ENCODE peak calls at places on chromosomes 5 and 9, in ten cellular contexts. V, R, U, C, Q, Y, Z, B, D and G are unnamed samples.
A peak's percentile ranks its signal among the peaks of the same experiment; 100 is the strongest.

GRCh38 chr5:148855249-148856008 is 29.0 kb downstream of the ADRB2 start:
- DNase-seq in V (no peak), R (no peak), U (no peak), C (no peak), Q (no peak), Y (no peak), Z (peak; percentile 23), B (peak; percentile 22), D (no peak), G (no peak)

GRCh38 chr9:89555426-89556375 is 49.1 kb upstream of the GADD45G start:
- DNase-seq in V (no peak), R (no peak), U (peak; percentile 81), C (no peak), Q (no peak), Y (peak; percentile 65), Z (no peak), B (no peak), D (no peak), G (no peak)

GRCh38 chr9:89400398-89401116 is 82.3 kb downstream of the SECISBP2 start:
- DNase-seq in V (no peak), R (no peak), U (peak; percentile 82), C (no peak), Q (no peak), Y (peak; percentile 72), Z (no peak), B (no peak), D (peak; percentile 30), G (no peak)

GRCh38 chr9:135804588-135805421 is 102.5 kb downstream of the CAMSAP1 start:
- DNase-seq in V (no peak), R (no peak), U (peak; percentile 4), C (no peak), Q (no peak), Y (no peak), Z (no peak), B (no peak), D (no peak), G (peak; percentile 30)

GRCh38 chr9:128094166-128094949 is 26.3 kb downstream of the SLC25A25 start:
- DNase-seq in V (peak; percentile 50), R (no peak), U (peak; percentile 58), C (peak; percentile 76), Q (peak; percentile 92), Y (peak; percentile 91), Z (peak; percentile 99), B (peak; percentile 92), D (peak; percentile 98), G (peak; percentile 78)

GRCh38 chr9:135613946-135614805 is 25.2 kb downstream of the GLT6D1 start:
- DNase-seq in V (no peak), R (no peak), U (no peak), C (no peak), Q (no peak), Y (no peak), Z (no peak), B (no peak), D (no peak), G (no peak)

GRCh38 chr5:122492675-122493074 is 180.6 kb downstream of the SNCAIP start:
- DNase-seq in V (no peak), R (no peak), U (peak; percentile 6), C (no peak), Q (no peak), Y (no peak), Z (peak; percentile 73), B (no peak), D (no peak), G (no peak)

GRCh38 chr5:77015938-77016569 is 14.2 kb upstream of the AGGF1 start:
- DNase-seq in V (no peak), R (no peak), U (peak; percentile 77), C (no peak), Q (no peak), Y (no peak), Z (peak; percentile 49), B (no peak), D (no peak), G (no peak)

GRCh38 chr5:16552666-16553343 is 64.0 kb downstream of the RETREG1 start:
- DNase-seq in V (peak; percentile 82), R (peak; percentile 44), U (peak; percentile 71), C (peak; percentile 63), Q (peak; percentile 88), Y (peak; percentile 44), Z (peak; percentile 70), B (peak; percentile 84), D (peak; percentile 89), G (peak; percentile 86)

GRCh38 chr9:126671381-126671831 is 57.7 kb downstream of the LMX1B start:
- DNase-seq in V (no peak), R (no peak), U (no peak), C (no peak), Q (no peak), Y (no peak), Z (no peak), B (no peak), D (no peak), G (no peak)

GRCh38 chr5:154316223-154316967 is 125.9 kb downstream of the GALNT10 start:
- DNase-seq in V (no peak), R (no peak), U (no peak), C (no peak), Q (no peak), Y (no peak), Z (no peak), B (no peak), D (no peak), G (no peak)

GRCh38 chr9:2469681-2470141 is 151.9 kb upstream of the VLDLR start:
- DNase-seq in V (peak; percentile 22), R (peak; percentile 5), U (peak; percentile 14), C (no peak), Q (peak; percentile 31), Y (peak; percentile 12), Z (peak; percentile 22), B (peak; percentile 45), D (peak; percentile 16), G (peak; percentile 28)

GRCh38 chr5:142320851-142321560 is 3.8 kb downstream of the SPRY4 start:
- DNase-seq in V (no peak), R (no peak), U (no peak), C (no peak), Q (no peak), Y (no peak), Z (peak; percentile 36), B (no peak), D (no peak), G (peak; percentile 55)

DNA sequence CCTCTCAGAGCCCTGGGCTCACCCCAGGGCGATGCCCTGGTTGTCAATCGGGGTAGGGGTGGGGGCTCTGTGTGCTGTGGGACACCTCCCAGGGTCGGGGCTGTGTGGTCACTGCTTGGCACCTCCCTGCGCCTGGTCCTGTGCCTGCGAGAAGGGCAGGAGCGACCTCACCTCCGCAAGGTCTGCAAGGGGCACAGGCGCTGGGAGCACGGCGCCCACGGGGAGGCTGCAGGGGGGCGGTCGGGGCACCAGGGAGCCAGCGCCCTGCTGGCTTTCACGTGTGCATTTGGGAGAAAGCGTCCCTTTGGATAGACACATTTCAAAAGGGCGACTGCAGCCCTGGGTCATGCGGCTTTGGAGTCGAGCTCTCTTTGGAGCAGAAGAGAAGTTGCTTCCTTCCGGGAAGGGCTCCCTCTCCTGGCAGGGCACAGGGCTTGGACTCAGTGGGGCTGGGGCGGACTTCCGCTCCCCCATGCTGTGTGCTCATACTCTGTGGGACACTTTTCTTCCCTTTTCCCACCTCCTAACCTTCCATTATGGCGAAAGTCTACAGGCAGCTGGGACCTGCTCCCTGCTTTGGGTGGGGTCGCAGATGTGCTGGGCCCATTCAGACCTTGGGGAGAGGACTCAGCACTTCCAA is 52.8 kb upstream of the SLC28A3 start:
- DNase-seq in V (no peak), R (no peak), U (no peak), C (no peak), Q (no peak), Y (no peak), Z (no peak), B (no peak), D (no peak), G (no peak)
- TF ChIP-seq CTCF in V (no peak), R (peak; percentile 49), U (no peak), C (no peak), Q (no peak), Y (no peak), Z (no peak), B (no peak), D (no peak), G (no peak)

GRCh38 chr5:173318338-173318737 is 9.9 kb downstream of the STC2 start:
- DNase-seq in V (no peak), R (no peak), U (no peak), C (no peak), Q (no peak), Y (no peak), Z (no peak), B (no peak), D (no peak), G (no peak)

GRCh38 chr5:173318881-173319609 is 9.2 kb downstream of the STC2 start:
- DNase-seq in V (no peak), R (no peak), U (no peak), C (no peak), Q (no peak), Y (no peak), Z (no peak), B (no peak), D (no peak), G (no peak)

GRCh38 chr5:173319610-173320100 is 8.6 kb downstream of the STC2 start:
- DNase-seq in V (no peak), R (no peak), U (no peak), C (no peak), Q (no peak), Y (no peak), Z (no peak), B (no peak), D (no peak), G (no peak)

GRCh38 chr5:173321886-173322285 is 6.3 kb downstream of the STC2 start:
- DNase-seq in V (no peak), R (no peak), U (no peak), C (no peak), Q (no peak), Y (no peak), Z (no peak), B (no peak), D (no peak), G (no peak)

DNA sequence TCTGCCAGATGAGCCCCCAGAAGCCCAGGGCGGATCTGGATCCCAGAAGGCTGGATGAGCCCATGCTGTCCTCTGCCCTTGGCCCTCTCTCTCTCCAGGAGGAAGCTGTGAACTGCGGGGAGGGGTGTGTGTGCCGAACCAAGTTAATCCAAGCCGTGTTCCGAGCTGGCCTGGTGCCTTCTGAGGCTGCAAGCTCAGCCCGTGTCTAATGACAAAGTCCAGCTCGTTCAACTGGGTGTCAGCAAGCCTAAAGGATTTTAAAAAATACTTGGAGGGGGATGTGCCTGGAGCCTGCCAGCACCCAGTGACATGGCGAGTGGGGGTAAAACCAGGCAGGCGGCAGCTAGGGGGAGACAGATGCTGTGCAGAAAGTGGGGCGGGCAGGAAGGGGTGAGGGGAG is 8.0 kb downstream of the STC2 start:
- DNase-seq in V (no peak), R (no peak), U (peak; percentile 3), C (no peak), Q (no peak), Y (no peak), Z (no peak), B (no peak), D (peak; percentile 64), G (no peak)
- TF ChIP-seq CTCF in V (no peak), R (no peak), U (peak; percentile 46), C (no peak), Q (no peak), Y (no peak), Z (no peak), B (no peak), D (no peak), G (no peak)

GRCh38 chr9:5876711-5877110 is 14.0 kb upstream of the MLANA start:
- DNase-seq in V (no peak), R (no peak), U (no peak), C (no peak), Q (no peak), Y (no peak), Z (peak; percentile 18), B (no peak), D (no peak), G (no peak)
- TF ChIP-seq CTCF in V (no peak), R (peak; percentile 16), U (no peak), C (no peak), Q (no peak), Y (no peak), Z (no peak), B (no peak), D (no peak), G (no peak)

GRCh38 chr9:129783516-129784361 is 19.2 kb upstream of the TOR1B start:
- DNase-seq in V (peak; percentile 78), R (peak; percentile 44), U (peak; percentile 75), C (peak; percentile 70), Q (peak; percentile 73), Y (peak; percentile 88), Z (peak; percentile 82), B (peak; percentile 79), D (peak; percentile 78), G (peak; percentile 76)
- TF ChIP-seq CTCF in V (peak; percentile 78), R (peak; percentile 82), U (peak; percentile 95), C (peak; percentile 84), Q (peak; percentile 85), Y (peak; percentile 70), Z (peak; percentile 95), B (peak; percentile 92), D (peak; percentile 86), G (peak; percentile 92)